ENCODE peak calls at places on chromosomes 12 and 14, in eight cellular contexts. J, A, P, G, L, C, W and Q are unnamed samples.
A peak's percentile ranks its signal among the peaks of the same experiment; 100 is the strongest.

GRCh38 chr12:46154221-46154975 is 114.4 kb downstream of the SLC38A1 start:
- DNase-seq in J (no peak), A (no peak), P (no peak), G (no peak), L (peak; percentile 51), C (no peak), W (no peak), Q (no peak)

GRCh38 chr14:65257405-65257804 is 155.1 kb upstream of the MAX start:
- DNase-seq in J (no peak), A (no peak), P (no peak), G (no peak), L (no peak), C (no peak), W (no peak), Q (no peak)

GRCh38 chr12:132049442-132049841 is 94.7 kb downstream of the DDX51 start:
- DNase-seq in J (no peak), A (no peak), P (no peak), G (no peak), L (no peak), C (no peak), W (no peak), Q (no peak)

GRCh38 chr12:4059891-4060290 is 186.7 kb upstream of the PARP11 start:
- DNase-seq in J (no peak), A (no peak), P (no peak), G (no peak), L (no peak), C (no peak), W (no peak), Q (no peak)

GRCh38 chr12:116144384-116144783 is 133.1 kb downstream of the MED13L start:
- DNase-seq in J (no peak), A (no peak), P (no peak), G (no peak), L (no peak), C (no peak), W (no peak), Q (no peak)

GRCh38 chr12:75720807-75721206 is 209.4 kb upstream of the KRR1 start:
- DNase-seq in J (no peak), A (no peak), P (peak; percentile 46), G (no peak), L (peak; percentile 27), C (no peak), W (peak; percentile 67), Q (no peak)

GRCh38 chr12:39595923-39596322 is 23.7 kb downstream of the ABCD2 start:
- DNase-seq in J (no peak), A (no peak), P (no peak), G (no peak), L (no peak), C (peak; percentile 28), W (no peak), Q (no peak)

GRCh38 chr12:91222746-91223145 is 40.1 kb upstream of the DCN start:
- DNase-seq in J (no peak), A (no peak), P (no peak), G (no peak), L (peak; percentile 83), C (no peak), W (no peak), Q (no peak)

GRCh38 chr12:71947645-71948105 is 9.0 kb downstream of the TPH2 start:
- DNase-seq in J (peak; percentile 60), A (no peak), P (peak; percentile 98), G (peak; percentile 46), L (peak; percentile 27), C (no peak), W (peak; percentile 97), Q (no peak)

GRCh38 chr12:98559666-98560065 is 33.8 kb upstream of the SLC25A3 start:
- DNase-seq in J (no peak), A (no peak), P (no peak), G (no peak), L (no peak), C (no peak), W (no peak), Q (no peak)

GRCh38 chr12:41286426-41286825 is 98.3 kb downstream of the PDZRN4 start:
- DNase-seq in J (no peak), A (no peak), P (no peak), G (no peak), L (no peak), C (no peak), W (peak; percentile 44), Q (no peak)

GRCh38 chr12:87317302-87317701 is 711.9 kb downstream of the C12orf50 start:
- DNase-seq in J (no peak), A (no peak), P (no peak), G (no peak), L (no peak), C (no peak), W (no peak), Q (no peak)

GRCh38 chr12:96352161-96352835 is 47.9 kb downstream of the CDK17 start:
- DNase-seq in J (no peak), A (no peak), P (no peak), G (no peak), L (no peak), C (no peak), W (no peak), Q (no peak)

GRCh38 chr12:122738561-122738960 is 7.9 kb upstream of the HCAR1 start:
- DNase-seq in J (no peak), A (no peak), P (no peak), G (no peak), L (peak; percentile 33), C (no peak), W (no peak), Q (peak; percentile 7)

GRCh38 chr12:67456281-67456918 is 187.2 kb downstream of the CAND1 start:
- DNase-seq in J (no peak), A (no peak), P (peak; percentile 63), G (no peak), L (peak; percentile 85), C (peak; percentile 45), W (peak; percentile 13), Q (no peak)

GRCh38 chr14:82045339-82045738 is 511.7 kb upstream of the SEL1L start:
- DNase-seq in J (no peak), A (no peak), P (no peak), G (no peak), L (no peak), C (no peak), W (peak; percentile 78), Q (no peak)

GRCh38 chr14:49972840-49973239 is 80.0 kb downstream of the ARF6 start:
- DNase-seq in J (no peak), A (peak; percentile 21), P (no peak), G (no peak), L (peak; percentile 92), C (peak; percentile 38), W (peak; percentile 52), Q (no peak)

GRCh38 chr14:100872241-100872640 is 31.3 kb downstream of the RTL1 start:
- DNase-seq in J (no peak), A (no peak), P (no peak), G (no peak), L (peak; percentile 17), C (no peak), W (no peak), Q (peak; percentile 39)